ENCODE peak calls at places on chromosomes 2 and 18, in seven cellular contexts. I is tibial artery; C is adrenal gland; Y is cardiac muscle cell; V is CD8-positive, alpha-beta T cell; R is spleen; E is breast epithelium. D is an unnamed sample.

GRCh38 chr2:214810670-214811069 is 1.2 kb upstream of the BARD1 start:
- DNase-seq in I (no peak), Y (no peak), R (peak; percentile 81), E (no peak), C (no peak), V (no peak), D (no peak)

GRCh38 chr2:65017335-65017734 is 28.1 kb downstream of the SLC1A4 start:
- DNase-seq in R (no peak), C (no peak), V (no peak), Y (peak; percentile 35), E (peak; percentile 28), I (no peak), D (no peak)

GRCh38 chr2:122114421-122114820 is 359.0 kb downstream of the TSN start:
- DNase-seq in Y (no peak), E (no peak), I (no peak), V (no peak), R (no peak), C (no peak), D (no peak)

GRCh38 chr2:36270758-36271157 is 84.8 kb upstream of the CRIM1 start:
- DNase-seq in E (no peak), I (no peak), V (no peak), R (no peak), C (no peak), Y (no peak), D (no peak)

GRCh38 chr2:200828572-200829257 is 17.0 kb downstream of the BZW1 start:
- DNase-seq in I (no peak), Y (no peak), R (no peak), V (no peak), E (no peak), C (no peak), D (no peak)

GRCh38 chr18:59264136-59264571 is 9.1 kb downstream of the RAX start:
- DNase-seq in R (no peak), E (no peak), C (no peak), Y (no peak), V (no peak), I (no peak), D (no peak)

GRCh38 chr2:61167587-61167986 is 5.6 kb downstream of the C2orf74 start:
- DNase-seq in R (no peak), E (no peak), C (no peak), V (no peak), I (no peak), Y (no peak), D (no peak)

GRCh38 chr18:574456-575228 is 5.5 kb upstream of the CETN1 start:
- DNase-seq in R (no peak), Y (no peak), I (no peak), E (no peak), V (no peak), C (no peak), D (no peak)

DNA sequence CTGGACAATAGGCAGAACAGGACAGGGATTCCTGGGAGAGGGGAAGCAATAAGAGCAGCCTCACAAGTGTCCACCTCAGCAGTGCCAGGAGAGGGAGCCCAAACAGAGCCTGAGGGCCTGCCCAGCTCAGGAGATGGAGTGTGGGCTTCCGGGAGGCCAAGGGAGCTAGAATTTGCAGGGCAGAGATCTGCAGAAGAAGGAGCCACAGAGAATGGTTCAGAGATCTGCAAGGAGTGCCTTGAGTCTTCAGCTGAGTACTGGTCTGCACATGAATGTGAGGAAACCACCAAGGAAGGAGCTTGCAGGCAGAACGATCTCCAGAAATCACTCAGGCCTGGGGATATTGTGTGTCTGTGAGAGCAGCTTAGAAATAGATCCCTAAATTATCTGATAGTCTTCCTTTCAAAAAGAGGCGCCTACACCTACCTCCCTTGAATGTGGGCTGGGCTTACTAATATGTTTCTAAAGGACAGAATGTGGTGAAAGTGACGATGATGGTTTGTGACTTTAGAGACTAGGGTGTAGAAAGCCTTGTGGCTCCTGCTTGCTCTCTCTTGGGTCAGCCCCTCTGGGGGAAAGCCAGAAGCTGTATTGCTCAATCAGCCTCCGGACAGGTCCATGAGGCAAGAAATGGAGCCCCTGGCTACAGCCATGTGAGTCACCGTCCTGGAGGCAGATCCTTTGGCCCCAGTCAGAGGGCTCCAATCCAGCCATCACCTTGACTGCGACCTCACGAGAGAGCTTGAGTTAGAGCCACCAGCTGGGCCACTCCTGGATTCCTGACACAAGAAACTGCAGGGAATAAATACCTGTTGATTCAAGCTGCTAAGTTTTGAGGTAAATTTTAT is 7.6 kb upstream of the LPIN1 start:
- DNase-seq in Y (peak; percentile 81), R (no peak), I (peak; percentile 86), E (peak; percentile 67), C (peak; percentile 97), V (no peak), D (no peak)
- H3K4me3 ChIP-seq in Y (no peak overlapping the region), R (no peak overlapping the region), I (no peak overlapping the region), E (no peak overlapping the region), C (no peak overlapping the region), V (no peak overlapping the region), D (no peak overlapping the region)

GRCh38 chr2:183292028-183292427 is 167.8 kb downstream of the NUP35 start:
- DNase-seq in R (no peak), C (no peak), Y (peak; percentile 8), E (no peak), I (no peak), V (no peak), D (no peak)
- H3K27ac ChIP-seq in R (no peak overlapping the region), C (no peak overlapping the region), Y (no peak overlapping the region), E (no peak overlapping the region), I (no peak overlapping the region), V (no peak overlapping the region), D (no peak overlapping the region)

GRCh38 chr18:21115519-21116411 is 4.2 kb upstream of the ROCK1 start:
- DNase-seq in R (no peak), I (no peak), Y (peak; percentile 21), C (no peak), E (no peak), V (no peak), D (no peak)
- TF ChIP-seq CTCF in R (no peak), I (no peak), Y (no peak), C (no peak), E (no peak), V (no peak), D (no peak)

DNA sequence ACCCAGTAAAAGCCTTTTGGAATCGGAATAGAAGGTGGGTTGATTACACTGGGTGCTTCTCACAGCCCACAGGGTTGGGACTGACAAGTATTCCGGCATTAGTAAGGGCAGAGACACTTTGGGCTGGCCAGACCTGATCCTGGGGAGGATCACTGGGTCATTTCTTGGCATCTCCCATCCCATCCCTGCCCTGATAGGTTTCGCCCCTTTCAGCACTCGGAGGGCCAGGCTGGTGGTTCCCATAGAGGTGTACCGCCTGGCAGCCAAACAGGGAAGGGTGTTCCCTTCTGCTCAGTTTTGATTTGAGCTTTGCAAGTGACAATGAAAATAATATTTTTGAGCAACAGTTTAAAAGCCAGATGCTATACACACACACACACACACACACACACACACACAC is 37.3 kb downstream of the CYP1B1 start:
- DNase-seq in E (no peak), V (no peak), I (no peak), C (no peak), R (no peak), Y (no peak), D (no peak)
- H3K4me3 ChIP-seq in E (peak overlapping the region; percentile 60), V (no peak overlapping the region), I (peak overlapping the region; percentile 36), C (no peak overlapping the region), R (no peak overlapping the region), Y (no peak overlapping the region), D (no peak overlapping the region)

DNA sequence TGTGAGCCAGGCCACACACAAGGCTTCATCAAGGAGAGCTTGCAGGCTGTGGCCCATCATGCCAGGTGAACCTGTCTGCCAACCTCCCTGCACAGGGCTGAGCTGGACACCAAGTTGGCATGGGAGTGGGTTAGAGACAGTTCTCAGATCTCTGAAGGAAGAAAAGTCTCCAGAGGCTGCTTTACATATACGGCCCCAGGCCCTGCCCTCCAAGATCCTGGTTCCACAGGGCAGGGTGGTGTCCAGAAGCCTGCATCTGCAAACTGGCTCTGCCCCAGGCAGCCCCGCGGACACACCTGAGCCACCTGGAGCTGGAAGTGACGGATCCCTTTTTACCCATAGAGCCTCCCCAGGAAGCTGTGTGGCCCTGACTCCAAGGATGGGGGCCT is 24.2 kb upstream of the HES6 start:
- DNase-seq in C (no peak), I (no peak), R (peak; percentile 74), V (no peak), E (no peak), Y (no peak), D (no peak)
- H3K27ac ChIP-seq in C (no peak overlapping the region), I (peak overlapping the region; percentile 41), R (peak overlapping the region; percentile 62), V (no peak overlapping the region), E (peak overlapping the region; percentile 84), Y (no peak overlapping the region), D (no peak overlapping the region)